ENCODE peak calls at places on chromosomes 7 and 10, in four cellular contexts. J, F, I and Y are unnamed samples. For H3K4me1, the result is how much of the 10 kb centered on the place peaks cover.

GRCh38 chr10:24457661-24458318 is 248.9 kb downstream of the KIAA1217 start:
- DNase-seq in F (no peak), J (no peak), I (no peak), Y (no peak)

GRCh38 chr7:117555260-117555659 is 75.4 kb downstream of the CFTR start:
- DNase-seq in J (no peak), I (no peak), F (no peak), Y (no peak)

GRCh38 chr7:55309040-55309991 is 55.8 kb upstream of the LANCL2 start:
- DNase-seq in I (no peak), F (no peak), J (no peak), Y (peak)

GRCh38 chr7:7897509-7897908 is 71.1 kb upstream of the GLCCI1 start:
- DNase-seq in I (no peak), F (no peak), J (no peak), Y (no peak)

GRCh38 chr7:94288091-94288490 is 106.6 kb upstream of the COL1A2 start:
- DNase-seq in I (no peak), J (no peak), F (no peak), Y (no peak)

GRCh38 chr7:78173192-78173591 is 374.6 kb downstream of the PHTF2 start:
- DNase-seq in F (no peak), J (no peak), I (no peak), Y (no peak)

GRCh38 chr7:45259966-45260646 is 102.5 kb downstream of the RAMP3 start:
- DNase-seq in I (peak), J (peak), F (peak), Y (peak)

GRCh38 chr7:47596502-47597202 is 14.7 kb upstream of the TNS3 start:
- DNase-seq in J (no peak), F (no peak), I (no peak), Y (no peak)

GRCh38 chr10:104441601-104442000 is 88.0 kb downstream of the CFAP58 start:
- DNase-seq in I (no peak), F (no peak), J (no peak), Y (no peak)

GRCh38 chr10:125850766-125851731 is 27.7 kb downstream of the BCCIP start:
- DNase-seq in F (no peak), J (no peak), I (no peak), Y (no peak)

GRCh38 chr7:117098457-117098856 is 145.2 kb downstream of the ST7 start:
- DNase-seq in F (no peak), I (no peak), J (no peak), Y (no peak)

GRCh38 chr7:121167971-121168370 is 160.8 kb upstream of the WNT16 start:
- DNase-seq in J (no peak), F (no peak), I (no peak), Y (no peak)

GRCh38 chr7:149883452-149883861 is 9.7 kb downstream of the ATP6V0E2 start:
- DNase-seq in J (peak), F (peak), I (peak), Y (peak)

GRCh38 chr10:131832056-131832685 is 68.6 kb upstream of the PPP2R2D start:
- DNase-seq in J (no peak), I (no peak), F (no peak), Y (no peak)

GRCh38 chr7:49775949-49776443 is 2.6 kb downstream of the VWC2 start:
- DNase-seq in I (no peak), F (no peak), J (no peak), Y (no peak)

GRCh38 chr7:128398016-128398840 is 11.6 kb downstream of the IMPDH1 start:
- DNase-seq in J (peak), F (no peak), I (peak), Y (peak)

GRCh38 chr7:111242361-111242760 is 151.4 kb downstream of the LRRN3 start:
- DNase-seq in F (no peak), I (no peak), J (no peak), Y (no peak)

GRCh38 chr7:66100408-66101050 is 14.1 kb upstream of the CRCP start:
- DNase-seq in I (no peak), F (no peak), J (no peak), Y (no peak)

GRCh38 chr7:5532520-5533335 is 109.1 kb upstream of the TNRC18 start:
- DNase-seq in F (no peak), J (peak), I (peak), Y (peak)

GRCh38 chr7:159156436-159157245 is 12.0 kb upstream of the VIPR2 start:
- DNase-seq in F (no peak), J (no peak), I (no peak), Y (no peak)

GRCh38 chr7:68314208-68314607 is 1284.1 kb upstream of the AUTS2 start:
- DNase-seq in J (no peak), F (no peak), I (no peak), Y (no peak)

GRCh38 chr7:415646-416525 is 103.8 kb downstream of the PDGFA start:
- DNase-seq in J (peak), F (no peak), I (no peak), Y (peak)

GRCh38 chr10:77131214-77131613 is 506.4 kb downstream of the KCNMA1 start:
- DNase-seq in I (no peak), F (no peak), J (no peak), Y (no peak)

GRCh38 chr7:144086730-144087129 is 652 bp downstream of the OR2A12 start:
- DNase-seq in I (no peak), J (no peak), F (no peak), Y (no peak)

GRCh38 chr7:10734595-10734994 is 239.1 kb upstream of the PHF14 start:
- DNase-seq in F (no peak), I (no peak), J (no peak), Y (no peak)

GRCh38 chr10:46542567-46543323 is 13.7 kb downstream of the GPRIN2 start:
- DNase-seq in I (no peak), J (peak), F (no peak), Y (peak)

GRCh38 chr10:24008164-24009066 is 200.5 kb upstream of the KIAA1217 start:
- DNase-seq in I (no peak), F (no peak), J (peak), Y (no peak)

GRCh38 chr10:43137701-43137970 is 609 bp upstream of the CSGALNACT2 start:
- DNase-seq in J (peak), I (peak), F (no peak), Y (peak)

GRCh38 chr10:114544045-114544659 is 113.9 kb downstream of the ABLIM1 start:
- DNase-seq in J (no peak), F (no peak), I (peak), Y (peak)

GRCh38 chr10:100368721-100369120 is 21.7 kb downstream of the SCD start:
- DNase-seq in I (no peak), F (no peak), J (no peak), Y (no peak)

GRCh38 chr7:106049139-106049725 is 62.9 kb downstream of the SYPL1 start:
- DNase-seq in J (no peak), I (no peak), F (no peak), Y (no peak)

GRCh38 chr7:93873998-93874574 is 16.5 kb downstream of the TFPI2 start:
- DNase-seq in I (no peak), F (no peak), J (no peak), Y (no peak)

GRCh38 chr10:14489522-14490177 is 158.9 kb upstream of the FRMD4A start:
- DNase-seq in J (no peak), F (no peak), I (no peak), Y (no peak)

GRCh38 chr10:32981760-32982159 is 23.7 kb upstream of the ITGB1 start:
- DNase-seq in J (peak), I (peak), F (no peak), Y (peak)
- H3K4me1 ChIP-seq in J (under half), I (under half), F (under half), Y (under half)

GRCh38 chr10:17183110-17183509 is 18.4 kb downstream of the TRDMT1 start:
- DNase-seq in F (no peak), I (no peak), J (no peak), Y (no peak)
- TF ChIP-seq CTCF in F (no peak), I (no peak), J (peak), Y (no peak)

DNA sequence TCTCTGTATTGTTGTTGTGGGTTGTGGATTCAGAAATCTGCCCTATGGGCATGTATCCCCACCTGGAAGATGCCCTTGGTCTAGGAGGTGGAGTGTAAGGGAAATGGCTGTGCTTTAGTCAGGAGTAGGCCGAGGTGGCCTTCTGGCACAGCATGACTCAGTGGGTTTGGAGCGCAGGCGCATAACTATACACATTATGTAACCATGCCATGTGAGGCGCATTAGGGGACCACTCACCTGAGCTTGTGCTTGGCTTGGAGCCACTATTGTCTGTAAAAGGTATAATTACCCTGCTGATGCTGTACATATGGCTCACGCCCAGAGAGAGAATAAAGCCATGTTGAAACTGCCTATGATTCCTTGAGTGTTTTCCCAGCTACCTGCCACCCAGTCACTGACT is 20.6 kb upstream of the ADAMTS14 start:
- DNase-seq in F (no peak), I (no peak), J (no peak), Y (no peak)
- H3K4me1 ChIP-seq in F (under half), I (under half), J (under half), Y (under half)

DNA sequence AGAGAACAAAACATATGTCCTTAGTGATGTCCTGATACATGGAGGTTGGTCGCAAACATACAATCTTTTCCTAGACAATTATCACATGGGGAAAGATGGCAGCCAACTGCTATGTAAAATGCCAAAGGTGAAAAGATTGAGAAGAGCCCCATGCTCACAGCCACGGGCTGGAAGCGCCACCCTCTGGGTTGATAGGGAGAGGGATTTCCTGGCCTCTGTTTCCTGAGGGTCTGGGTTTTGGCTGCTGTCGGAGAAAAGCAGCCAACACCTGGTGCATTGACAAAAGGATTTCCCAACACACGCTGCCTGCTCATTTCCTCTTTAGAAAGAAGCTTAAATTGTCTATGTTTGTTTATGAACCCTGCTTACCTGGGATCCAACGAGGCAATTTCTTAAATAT is 43.8 kb downstream of the ITIH5 start:
- DNase-seq in J (no peak), I (no peak), F (peak), Y (no peak)
- TF ChIP-seq CTCF in J (peak), I (no peak), F (peak), Y (no peak)

GRCh38 chr7:108149119-108149518 is 19.0 kb upstream of the LAMB4 start:
- DNase-seq in I (no peak), J (no peak), F (no peak), Y (no peak)

GRCh38 chr7:108146070-108146842 is 16.1 kb upstream of the LAMB4 start:
- DNase-seq in F (peak), J (peak), I (peak), Y (peak)

GRCh38 chr7:108147031-108147563 is 16.9 kb upstream of the LAMB4 start:
- DNase-seq in I (no peak), F (no peak), J (no peak), Y (no peak)

GRCh38 chr7:108152198-108152597 is 22.0 kb upstream of the LAMB4 start:
- DNase-seq in J (no peak), F (no peak), I (no peak), Y (no peak)

DNA sequence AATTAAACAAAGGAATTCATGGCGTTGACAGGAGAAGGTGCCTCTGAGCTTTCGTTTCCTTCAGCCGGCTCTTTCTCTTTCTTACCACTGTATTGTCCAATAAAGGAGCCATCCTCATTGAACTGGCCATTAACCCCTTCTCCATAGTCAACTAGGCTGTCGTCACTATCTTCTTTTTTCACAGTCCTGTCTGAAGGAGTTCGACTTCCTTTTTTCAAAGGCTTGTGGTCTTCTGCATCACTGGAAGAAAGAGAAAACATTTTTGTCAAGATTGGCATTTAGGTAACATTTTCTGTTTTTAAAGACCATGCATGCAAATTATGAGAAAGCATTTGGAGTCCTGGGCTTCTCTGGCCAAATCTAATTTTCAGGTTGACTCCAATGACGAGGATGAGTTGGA is 19.7 kb upstream of the LAMB4 start:
- DNase-seq in J (no peak), F (no peak), I (no peak), Y (no peak)
- H3K4me1 ChIP-seq in J (under half), F (under half), I (under half), Y (under half)

GRCh38 chr7:137109966-137110930 is 233.3 kb downstream of the PTN start:
- DNase-seq in I (no peak), J (no peak), F (no peak), Y (no peak)
- TF ChIP-seq CTCF in I (no peak), J (no peak), F (no peak), Y (no peak)

GRCh38 chr10:129033354-129033729 is 433.7 kb upstream of the MGMT start:
- DNase-seq in I (no peak), F (no peak), J (no peak), Y (no peak)

GRCh38 chr10:129032626-129033353 is 434.3 kb upstream of the MGMT start:
- DNase-seq in J (no peak), F (no peak), I (no peak), Y (no peak)

GRCh38 chr10:129038490-129039011 is 428.5 kb upstream of the MGMT start:
- DNase-seq in F (no peak), I (no peak), J (no peak), Y (no peak)

GRCh38 chr10:129033790-129034272 is 433.2 kb upstream of the MGMT start:
- DNase-seq in J (no peak), F (no peak), I (no peak), Y (no peak)

DNA sequence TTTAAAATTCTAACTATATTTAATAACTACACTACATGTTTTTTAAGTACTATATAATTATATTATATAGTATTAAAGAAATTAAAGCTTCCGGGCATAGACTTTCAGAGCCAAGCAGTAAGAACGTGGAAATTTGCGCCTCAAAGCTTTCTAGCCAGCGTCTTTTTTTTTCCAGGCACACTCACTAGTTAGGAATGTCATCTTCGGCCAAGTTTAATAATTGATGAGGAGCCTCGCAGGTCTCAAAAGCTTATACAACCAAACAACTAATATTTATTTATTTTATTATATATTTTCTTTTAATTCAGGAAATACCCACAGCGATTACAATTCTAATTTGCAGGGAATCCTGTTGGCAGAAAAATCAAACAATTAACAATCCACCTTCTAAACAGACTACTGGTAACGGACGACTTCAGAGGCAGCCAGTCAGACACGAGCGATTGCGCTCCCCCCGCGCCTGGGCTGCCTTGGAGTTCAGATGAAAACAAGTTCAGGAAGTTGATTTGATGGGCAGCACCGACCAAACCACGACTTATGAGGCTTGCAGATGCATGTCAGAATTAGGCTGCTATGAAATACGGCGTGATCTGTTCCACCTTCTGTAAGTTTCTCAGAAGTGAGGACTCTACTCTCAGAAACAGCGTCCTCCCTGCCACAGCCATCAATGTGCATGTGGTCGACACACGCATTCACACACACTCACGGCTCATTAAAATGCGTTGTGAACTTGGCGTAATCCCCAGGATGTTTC is 431.8 kb upstream of the MGMT start:
- DNase-seq in J (no peak), I (no peak), F (no peak), Y (peak)
- H3K4me1 ChIP-seq in J (under half), I (under half), F (under half), Y (under half)

GRCh38 chr7:74655324-74655723 is 2.2 kb upstream of the GTF2I start:
- DNase-seq in J (no peak), I (no peak), F (no peak), Y (no peak)

GRCh38 chr7:74655785-74656420 is 1.6 kb upstream of the GTF2I start:
- DNase-seq in F (no peak), J (no peak), I (no peak), Y (no peak)

GRCh38 chr7:74657692-74658170 is at the start of gene GTF2I:
- DNase-seq in F (no peak), I (peak), J (no peak), Y (no peak)

GRCh38 chr7:74656911-74657691 is 417 bp upstream of the GTF2I start:
- DNase-seq in F (peak), J (peak), I (peak), Y (peak)

DNA sequence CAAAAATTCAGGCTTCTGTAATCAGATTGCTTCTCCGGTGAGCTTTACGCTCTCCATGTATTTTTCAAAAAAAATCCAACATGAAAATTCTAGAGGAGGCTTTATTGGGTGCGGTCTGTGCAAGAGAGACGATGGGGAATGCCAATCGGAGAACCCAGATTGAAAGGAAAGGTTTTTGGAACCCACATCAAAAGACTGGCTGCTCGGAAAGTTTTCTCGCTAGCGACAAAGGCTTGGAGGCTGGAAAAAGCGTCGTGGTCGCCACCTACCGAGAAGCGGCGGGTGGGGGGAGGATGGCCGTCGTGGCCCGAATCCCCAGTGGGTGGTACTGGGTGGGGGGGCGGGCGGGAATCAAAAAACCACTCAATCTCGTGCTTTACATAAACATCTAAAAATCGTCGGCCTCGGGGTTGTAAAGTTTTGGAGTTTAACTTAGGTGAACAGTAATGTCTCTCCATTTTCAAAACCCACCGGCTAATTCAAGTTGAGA is 1.1 kb upstream of the GTF2I start:
- DNase-seq in J (peak), I (peak), F (no peak), Y (peak)
- TF ChIP-seq CTCF in J (peak), I (no peak), F (no peak), Y (no peak)

DNA sequence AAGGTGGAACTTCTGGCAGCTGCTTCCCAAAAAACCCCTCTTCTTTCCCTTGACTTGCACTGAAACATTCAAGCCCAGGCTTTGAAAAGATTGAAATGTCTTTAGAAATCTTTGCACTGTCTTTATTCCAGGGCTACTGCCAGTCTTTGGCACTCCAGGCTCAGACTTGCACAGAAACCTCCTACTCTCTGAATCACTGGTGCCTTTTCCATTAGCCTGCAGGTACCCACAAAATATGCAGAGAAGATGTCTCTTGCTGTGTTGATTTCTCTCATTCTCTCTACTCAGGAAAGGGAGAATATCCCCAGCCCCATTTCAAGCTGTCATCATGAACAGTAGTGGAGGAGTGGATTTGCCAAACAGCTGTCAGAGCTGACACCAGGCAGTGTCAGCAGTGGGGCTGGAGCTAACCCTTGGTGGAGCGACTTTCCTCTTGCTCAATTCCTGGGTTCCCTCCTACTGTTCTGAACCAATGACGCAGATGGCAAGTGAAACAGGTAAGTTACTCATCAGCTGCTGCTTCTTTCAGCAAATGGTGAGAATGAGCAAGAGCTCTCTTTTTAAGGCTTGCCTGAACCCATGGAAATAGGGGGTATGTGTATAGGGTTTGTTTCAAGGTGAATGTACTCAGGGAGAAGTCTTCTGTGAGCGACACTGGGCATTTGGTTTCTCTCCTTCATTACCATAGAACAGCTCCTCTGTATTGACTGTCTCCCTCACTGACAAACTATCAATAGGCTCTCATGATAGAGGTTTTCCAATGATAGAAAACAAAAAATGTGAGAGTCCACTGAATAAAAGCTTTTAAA is 362.4 kb downstream of the ADRA2A start:
- DNase-seq in I (no peak), F (no peak), J (no peak), Y (no peak)
- H3K4me1 ChIP-seq in I (under half), F (under half), J (under half), Y (under half)